ENCODE peak calls at places on chromosomes 6 and 20, in nine cellular contexts. M is B cell, T is MM.1S, W is breast epithelium, E is tibial artery, K is endodermal cell, S is endothelial cell, R is AG04450, X is IMR-90. I is an unnamed sample.

GRCh38 chr20:25339608-25340007 is 51.0 kb downstream of the ABHD12 start:
- DNase-seq in K (no peak), X (no peak), E (no peak), W (no peak), T (no peak), R (no peak), S (no peak), M (no peak), I (no peak)

GRCh38 chr20:18527836-18528235 is 20.1 kb downstream of the SEC23B start:
- DNase-seq in W (no peak), R (no peak), M (no peak), K (no peak), S (no peak), X (peak; percentile 75), T (no peak), E (no peak), I (no peak)

GRCh38 chr20:57711311-57711712 is 1.5 kb upstream of the PMEPA1 start:
- DNase-seq in X (no peak), T (no peak), W (no peak), E (no peak), M (no peak), R (no peak), K (peak; percentile 74), S (no peak), I (no peak)

GRCh38 chr20:39453890-39454289 is 491.7 kb downstream of the DHX35 start:
- DNase-seq in W (no peak), E (no peak), K (peak; percentile 47), R (no peak), M (no peak), S (no peak), T (no peak), X (no peak), I (no peak)

GRCh38 chr20:29750268-29750899 is 1507.1 kb upstream of the DEFB115 start:
- DNase-seq in M (no peak), R (no peak), S (no peak), T (no peak), E (no peak), K (peak; percentile 16), X (no peak), W (no peak), I (no peak)

GRCh38 chr6:109687271-109687721 is 3.7 kb downstream of the AK9 start:
- DNase-seq in R (peak; percentile 76), T (no peak), S (no peak), X (peak; percentile 96), M (no peak), W (no peak), K (no peak), E (peak; percentile 25), I (no peak)

GRCh38 chr6:33425668-33426577 is 6.1 kb downstream of the SYNGAP1 start:
- DNase-seq in W (peak; percentile 83), T (peak; percentile 68), E (peak; percentile 82), X (peak; percentile 75), S (peak; percentile 92), K (peak; percentile 97), M (peak; percentile 77), R (peak; percentile 43), I (peak; percentile 84)

GRCh38 chr20:7031222-7031621 is 263.7 kb downstream of the BMP2 start:
- DNase-seq in R (no peak), S (peak; percentile 14), E (no peak), X (no peak), M (no peak), K (no peak), W (no peak), T (peak; percentile 9), I (no peak)

GRCh38 chr20:33465536-33466302 is 22.2 kb upstream of the SNTA1 start:
- DNase-seq in W (no peak), M (no peak), E (no peak), R (no peak), T (no peak), K (no peak), S (no peak), X (no peak), I (no peak)

GRCh38 chr6:148528292-148528691 is 185.7 kb downstream of the SASH1 start:
- DNase-seq in S (no peak), W (no peak), R (no peak), E (no peak), M (no peak), T (no peak), X (peak; percentile 44), K (no peak), I (no peak)

GRCh38 chr6:35476004-35476403 is 7.8 kb downstream of the RPL10A start:
- DNase-seq in M (no peak), X (no peak), R (no peak), K (peak; percentile 58), E (no peak), S (no peak), W (no peak), T (no peak), I (no peak)

GRCh38 chr20:36504295-36504694 is 37.0 kb upstream of the MYL9 start:
- DNase-seq in S (no peak), K (no peak), T (no peak), R (no peak), X (no peak), E (no peak), M (no peak), W (no peak), I (no peak)
- TF ChIP-seq CTCF in S (no peak), K (peak; percentile 48), T (no peak), R (peak; percentile 17), X (no peak), E (no peak), M (peak; percentile 25), W (no peak), I (no peak)

GRCh38 chr6:161116554-161117328 is 125.2 kb downstream of the MAP3K4 start:
- DNase-seq in T (no peak), R (no peak), X (no peak), M (no peak), K (no peak), W (no peak), S (no peak), E (no peak), I (no peak)

GRCh38 chr6:161117329-161117707 is 125.7 kb downstream of the MAP3K4 start:
- DNase-seq in M (no peak), W (no peak), R (no peak), E (no peak), X (no peak), K (no peak), T (no peak), S (no peak), I (no peak)

GRCh38 chr6:161115468-161115867 is 123.9 kb downstream of the MAP3K4 start:
- DNase-seq in T (no peak), M (no peak), W (no peak), K (no peak), R (no peak), X (no peak), E (no peak), S (no peak), I (no peak)

DNA sequence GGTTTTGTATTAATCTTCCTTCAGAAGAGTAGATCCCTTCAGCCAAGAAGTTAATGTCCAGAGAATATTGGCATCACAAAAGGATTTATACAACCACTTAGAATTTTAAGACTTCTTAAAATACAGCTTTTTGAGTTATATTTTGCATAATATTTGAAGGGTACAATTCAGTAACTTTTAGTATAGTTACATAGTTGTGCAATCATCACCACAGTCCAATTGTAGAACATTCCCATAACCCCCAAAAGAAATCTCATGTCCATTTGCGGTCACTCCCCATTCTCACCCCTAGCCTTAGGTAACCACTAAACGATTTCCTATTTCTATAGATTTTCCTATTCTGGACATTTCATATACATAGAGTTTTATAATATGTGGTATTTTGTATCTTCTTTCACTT is 126.4 kb downstream of the MAP3K4 start:
- DNase-seq in X (no peak), M (no peak), E (no peak), T (no peak), R (no peak), W (no peak), K (no peak), S (no peak), I (no peak)
- TF ChIP-seq CTCF in X (no peak), M (no peak), E (no peak), T (no peak), R (no peak), W (no peak), K (no peak), S (no peak), I (no peak)

DNA sequence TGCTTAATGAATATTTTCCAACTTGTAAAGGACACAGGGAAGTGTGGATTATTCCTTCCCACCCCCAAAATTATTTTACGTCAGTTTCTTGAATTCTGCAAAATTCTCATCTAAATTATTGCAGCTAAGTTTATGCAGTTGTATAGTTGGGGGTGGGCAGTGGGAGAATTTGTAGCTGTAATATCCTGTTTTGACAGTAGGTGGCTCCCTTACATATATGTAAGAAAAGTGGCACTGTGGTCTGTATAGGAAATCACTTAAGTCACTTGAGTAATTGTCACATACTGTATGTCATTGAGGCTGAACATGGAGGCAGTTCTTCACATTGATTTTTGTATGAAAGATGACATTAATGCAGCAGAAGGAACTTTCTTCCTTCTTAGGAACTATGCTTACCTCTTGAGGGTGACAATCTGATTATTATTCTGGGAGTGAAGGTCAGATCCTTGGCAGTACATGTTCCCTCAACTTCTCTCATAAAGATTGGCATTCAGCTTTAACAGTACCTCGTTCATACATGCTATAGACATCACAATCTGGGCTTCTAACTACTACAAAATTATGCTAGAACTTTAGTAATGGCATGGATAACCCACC is 14.6 kb upstream of the CFAP206 start:
- DNase-seq in R (no peak), X (peak; percentile 70), S (peak; percentile 16), W (no peak), T (peak; percentile 71), K (no peak), E (no peak), M (peak; percentile 45), I (no peak)
- TF ChIP-seq CTCF in R (peak; percentile 73), X (peak; percentile 71), S (peak; percentile 84), W (peak; percentile 76), T (peak; percentile 74), K (peak; percentile 82), E (peak; percentile 76), M (peak; percentile 84), I (peak; percentile 71)

DNA sequence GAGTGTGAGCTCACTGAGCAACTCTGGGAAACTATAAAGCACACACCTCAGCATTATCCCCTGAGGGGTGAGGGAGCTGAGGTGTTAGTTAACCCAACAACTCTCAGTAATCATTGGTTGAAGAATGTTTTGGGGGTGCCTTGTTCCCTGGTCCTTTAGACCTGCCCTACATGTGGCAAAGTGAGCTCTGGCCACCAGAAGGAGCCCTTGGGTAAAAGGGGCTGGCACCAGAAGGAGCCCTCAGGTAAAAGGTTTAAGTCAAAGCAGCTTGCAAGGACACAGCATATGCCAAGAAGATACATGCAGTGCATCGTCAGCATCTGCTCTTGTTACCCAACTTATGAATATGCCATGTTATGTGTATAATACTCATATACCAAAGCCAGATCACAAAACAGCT is 1081.7 kb downstream of the KIF16B start:
- DNase-seq in S (peak; percentile 18), W (no peak), T (no peak), R (no peak), K (peak; percentile 83), M (no peak), X (no peak), E (no peak), I (no peak)
- TF ChIP-seq CTCF in S (no peak), W (no peak), T (peak; percentile 12), R (peak; percentile 32), K (peak; percentile 85), M (peak; percentile 13), X (peak; percentile 16), E (no peak), I (peak; percentile 49)

I was measured in D721Med.